ENCODE peak calls at places on chromosomes 4 and X, in four cellular contexts. W is heart right ventricle, V is mesothelial cell of epicardium, K is HFFc6. N is an unnamed sample.

GRCh38 chrX:10636337-10636736 is 16.0 kb upstream of the MID1 start:
- DNase-seq in K (peak; percentile 33), V (no peak), W (no peak), N (no peak)

GRCh38 chr4:145679991-145680455 is at the start of gene C4orf51:
- DNase-seq in W (no peak), V (no peak), K (peak; percentile 40), N (no peak)

GRCh38 chrX:49915352-49916222 is 6.8 kb upstream of the CLCN5 start:
- DNase-seq in K (peak; percentile 36), W (no peak), V (no peak), N (peak; percentile 44)

GRCh38 chr4:6752486-6752829 is 30.1 kb upstream of the KIAA0232 start:
- DNase-seq in W (no peak), K (no peak), V (no peak), N (no peak)

GRCh38 chr4:113052379-113052951 is 3.0 kb downstream of the ANK2 start:
- DNase-seq in W (no peak), K (peak; percentile 56), V (no peak), N (peak; percentile 33)

GRCh38 chrX:11193035-11193469 is 81.9 kb downstream of the HCCS start:
- DNase-seq in K (no peak), V (no peak), W (no peak), N (no peak)

GRCh38 chr4:48380583-48381167 is 39.3 kb downstream of the SLAIN2 start:
- DNase-seq in V (no peak), W (no peak), K (no peak), N (no peak)

GRCh38 chr4:98518555-98519267 is 139.7 kb downstream of the TSPAN5 start:
- DNase-seq in K (no peak), V (no peak), W (no peak), N (peak; percentile 28)

GRCh38 chr4:51851090-51851936 is 8.4 kb downstream of the DCUN1D4 start:
- DNase-seq in K (no peak), V (no peak), W (no peak), N (no peak)

GRCh38 chrX:132631579-132632232 is 142.9 kb upstream of the MBNL3 start:
- DNase-seq in K (peak; percentile 10), W (no peak), V (no peak), N (peak; percentile 11)

GRCh38 chr4:153651961-153652784 is 31.9 kb upstream of the TLR2 start:
- DNase-seq in W (no peak), V (no peak), K (no peak), N (no peak)

GRCh38 chrX:119423631-119424030 is 24.5 kb downstream of the SLC25A43 start:
- DNase-seq in V (no peak), K (no peak), W (no peak), N (no peak)

GRCh38 chrX:10326578-10326977 is 169.8 kb downstream of the CLCN4 start:
- DNase-seq in W (no peak), K (no peak), V (no peak), N (no peak)

GRCh38 chr4:152479428-152480026 is 56.4 kb downstream of the FBXW7 start:
- DNase-seq in W (no peak), V (no peak), K (no peak), N (no peak)

GRCh38 chr4:89161841-89162240 is 50.5 kb downstream of the TIGD2 start:
- DNase-seq in K (peak; percentile 50), V (no peak), W (no peak), N (no peak)

GRCh38 chr4:168942985-168943384 is 67.1 kb downstream of the CBR4 start:
- DNase-seq in K (peak; percentile 2), W (no peak), V (no peak), N (no peak)

GRCh38 chr4:186095406-186095805 is 9.1 kb upstream of the FAM149A start:
- DNase-seq in V (no peak), K (no peak), W (no peak), N (no peak)

GRCh38 chr4:103091601-103092223 is 7.9 kb downstream of the BDH2 start:
- DNase-seq in V (no peak), K (peak; percentile 72), W (no peak), N (peak; percentile 31)

GRCh38 chrX:136623400-136623799 is 24.6 kb upstream of the CD40LG start:
- DNase-seq in V (no peak), K (no peak), W (no peak), N (no peak)

GRCh38 chr4:68249434-68249833 is 3.9 kb upstream of the TMPRSS11B start:
- DNase-seq in V (no peak), K (no peak), W (no peak), N (peak; percentile 31)

GRCh38 chrX:72125331-72126047 is 6.2 kb downstream of the RTL5 start:
- DNase-seq in W (no peak), K (no peak), V (no peak), N (no peak)

GRCh38 chr4:48275247-48275646 is 5.6 kb upstream of the TEC start:
- DNase-seq in K (peak; percentile 34), V (no peak), W (no peak), N (peak; percentile 34)

GRCh38 chrX:138929905-138930304 is 218.4 kb upstream of the FGF13 start:
- DNase-seq in V (no peak), W (no peak), K (no peak), N (no peak)

GRCh38 chr4:1854752-1855151 is 1.2 kb downstream of the LETM1 start:
- DNase-seq in V (no peak), W (no peak), K (no peak), N (no peak)

GRCh38 chrX:96721398-96721797 is 36.8 kb downstream of the DIAPH2 start:
- DNase-seq in K (no peak), V (no peak), W (no peak), N (peak; percentile 36)

GRCh38 chr4:49044270-49044669 is 58.2 kb downstream of the CWH43 start:
- DNase-seq in K (no peak), V (no peak), W (no peak), N (no peak)

DNA sequence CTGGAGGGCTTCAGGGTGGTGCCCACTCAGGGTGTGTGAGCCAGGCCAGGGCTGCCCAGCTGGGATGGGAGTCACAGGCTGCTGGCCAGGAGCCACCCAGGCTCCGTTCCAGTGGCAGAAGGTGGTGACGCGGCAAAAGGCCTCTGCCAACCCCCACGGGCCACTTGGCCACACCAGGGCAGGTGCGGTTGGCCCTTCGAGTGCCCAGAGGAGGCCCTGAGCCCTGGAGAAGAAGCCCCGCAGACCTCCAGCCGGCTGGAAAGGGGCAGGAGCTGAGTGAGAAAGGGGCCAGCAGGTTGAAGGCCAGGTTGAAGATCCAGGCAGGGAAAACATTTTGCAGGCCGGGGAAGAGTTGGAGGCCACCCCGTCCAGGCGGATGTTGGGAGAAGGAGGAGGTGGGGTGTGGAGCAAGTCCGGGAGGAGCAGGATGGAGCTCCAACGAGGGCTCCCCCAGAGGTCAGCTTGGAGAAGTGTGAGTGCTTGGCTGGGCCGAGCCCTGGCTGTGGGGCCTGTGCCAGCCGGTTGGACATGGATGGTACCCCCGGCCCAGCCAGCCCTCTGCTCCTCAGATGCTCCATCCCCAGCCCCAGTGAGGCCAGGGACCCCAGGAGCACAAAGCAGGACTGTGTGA is 2.8 kb upstream of the CPLX1 start:
- DNase-seq in V (no peak), W (peak; percentile 44), K (no peak), N (no peak)
- TF ChIP-seq CTCF in V (no peak), W (no peak), K (peak; percentile 37), N (no peak)

GRCh38 chr4:56762484-56763250 is 58.8 kb downstream of the SPINK2 start:
- DNase-seq in V (no peak), K (no peak), W (no peak), N (no peak)
- TF ChIP-seq CTCF in V (no peak), K (no peak), W (no peak), N (no peak)

DNA sequence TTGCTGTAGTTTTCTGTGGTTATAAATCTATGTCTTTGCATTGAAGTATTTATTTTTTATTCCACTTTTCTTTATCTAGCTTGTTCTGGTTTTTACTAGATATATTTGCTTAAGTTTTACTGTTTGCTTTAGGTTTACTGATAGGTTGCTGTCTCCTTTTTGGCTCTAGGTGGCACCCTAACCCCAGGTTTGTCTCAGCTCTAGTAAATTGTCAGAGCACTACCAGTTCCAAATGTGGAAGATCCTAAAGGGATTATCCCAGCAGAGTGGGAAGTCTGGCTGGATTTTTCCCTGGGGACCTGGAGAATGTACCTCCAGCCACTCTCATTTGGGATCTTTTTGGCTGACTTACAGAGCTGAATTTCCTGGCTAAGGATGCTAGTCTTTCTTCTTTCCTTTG is 106.1 kb downstream of the PBDC1 start:
- DNase-seq in W (no peak), K (peak; percentile 20), V (peak; percentile 42), N (peak; percentile 35)
- TF ChIP-seq CTCF in W (peak; percentile 72), K (peak; percentile 73), V (peak; percentile 27), N (peak; percentile 42)

GRCh38 chrX:78029663-78030062 is 60.2 kb upstream of the PGAM4 start:
- DNase-seq in V (no peak), K (peak; percentile 3), W (no peak), N (peak; percentile 20)
- TF ChIP-seq CTCF in V (no peak), K (peak; percentile 68), W (peak; percentile 46), N (no peak)

N was measured in GM13976.